ENCODE peak calls at places on chromosomes 5 and 9, in seven cellular contexts. M, Y, V, D, H, Q and F are unnamed samples.
A peak's percentile ranks its signal among the peaks of the same experiment; 100 is the strongest.

GRCh38 chr5:180115326-180116076 is 43.9 kb upstream of the RNF130 start:
- DNase-seq in M (no peak), D (no peak), Y (no peak), H (no peak), Q (no peak), V (no peak), F (no peak)

GRCh38 chr9:2610985-2611384 is 10.6 kb upstream of the VLDLR start:
- DNase-seq in Y (no peak), D (no peak), V (no peak), H (no peak), M (no peak), Q (no peak), F (no peak)

GRCh38 chr5:60526336-60526875 is 173.6 kb downstream of the DEPDC1B start:
- DNase-seq in Q (no peak), V (no peak), Y (no peak), M (no peak), H (no peak), D (no peak), F (no peak)

GRCh38 chr5:172283862-172284274 is 304 bp upstream of the UBTD2 start:
- DNase-seq in H (peak; percentile 94), D (peak; percentile 91), Q (peak; percentile 83), Y (peak; percentile 50), M (no peak), V (peak; percentile 56), F (peak; percentile 94)

GRCh38 chr9:95666785-95667155 is 150.0 kb upstream of the PTCH1 start:
- DNase-seq in Q (no peak), H (no peak), V (no peak), M (no peak), D (no peak), Y (no peak), F (no peak)

GRCh38 chr9:100303812-100304211 is 48.9 kb downstream of the TEX10 start:
- DNase-seq in Y (no peak), V (no peak), D (no peak), M (no peak), H (no peak), Q (no peak), F (no peak)

GRCh38 chr5:16889203-16889971 is 46.7 kb downstream of the MYO10 start:
- DNase-seq in H (no peak), Q (peak; percentile 52), V (no peak), D (no peak), M (no peak), Y (no peak), F (no peak)

GRCh38 chr5:139811076-139811607 is 15.5 kb downstream of the PSD2 start:
- DNase-seq in D (no peak), Q (no peak), Y (no peak), H (no peak), V (no peak), M (no peak), F (no peak)

GRCh38 chr5:173333900-173334685 is 5.9 kb upstream of the STC2 start:
- DNase-seq in M (no peak), H (no peak), Y (no peak), D (no peak), V (no peak), Q (peak; percentile 91), F (no peak)

GRCh38 chr9:8845376-8845775 is 1045.8 kb upstream of the DMAC1 start:
- DNase-seq in V (peak; percentile 79), M (no peak), D (no peak), Q (no peak), Y (no peak), H (no peak), F (no peak)

GRCh38 chr9:130444565-130445221 is at the start of gene ASS1:
- DNase-seq in Y (peak; percentile 32), H (peak; percentile 81), V (peak; percentile 20), D (no peak), Q (peak; percentile 39), M (no peak), F (no peak)